ENCODE peak calls at places on chromosomes 11 and 22, in ten cellular contexts. J is hypothalamus; G is effector memory CD4-positive, alpha-beta T cell; A is GM13977; R is GM12892; O is GM03348; S is effector memory CD8-positive, alpha-beta T cell; F is NT2/D1; D is activated CD8-positive, alpha-beta T cell treated with anti-CD3 and anti-CD28 coated beads, Interleukin-2, amount 10 ng/mL, durations not matched to agents 7 days and 5 days; U is LHCN-M2. I is an unnamed sample.

GRCh38 chr11:14445542-14446530 is 53.8 kb downstream of the COPB1 start:
- DNase-seq in J (no peak), G (no peak), A (no peak), R (no peak), O (peak), S (no peak), F (no peak), D (no peak), U (peak), I (no peak)

GRCh38 chr11:6468712-6469495 is 4.8 kb downstream of the TRIM3 start:
- DNase-seq in J (peak), G (no peak), A (peak), R (peak), O (peak), S (no peak), F (peak), D (no peak), U (peak), I (peak)

GRCh38 chr11:43130616-43131015 is 181.2 kb upstream of the API5 start:
- DNase-seq in J (peak), G (no peak), A (no peak), R (no peak), O (no peak), S (no peak), F (peak), D (no peak), U (no peak), I (peak)

GRCh38 chr22:22210375-22210774 is 34.2 kb upstream of the VPREB1 start:
- DNase-seq in J (no peak), G (no peak), A (peak), R (no peak), O (peak), S (no peak), F (no peak), D (peak), U (peak), I (no peak)

GRCh38 chr11:128407962-128408361 is 179.4 kb downstream of the ETS1 start:
- DNase-seq in J (no peak), G (no peak), A (no peak), R (no peak), O (peak), S (no peak), F (no peak), D (no peak), U (no peak), I (no peak)

GRCh38 chr11:57680552-57680874 is 12.6 kb downstream of the ZDHHC5 start:
- DNase-seq in J (no peak), G (no peak), A (no peak), R (no peak), O (peak), S (no peak), F (no peak), D (no peak), U (peak), I (no peak)

GRCh38 chr22:44045171-44045570 is 21.1 kb downstream of the PARVB start:
- DNase-seq in J (no peak), G (no peak), A (no peak), R (no peak), O (no peak), S (no peak), F (no peak), D (no peak), U (peak), I (no peak)

GRCh38 chr22:32723632-32724031 is 77.9 kb upstream of the TIMP3 start:
- DNase-seq in J (no peak), G (no peak), A (peak), R (peak), O (peak), S (no peak), F (no peak), D (peak), U (peak), I (peak)

GRCh38 chr22:45671051-45671782 is 417 bp upstream of the ATXN10 start:
- DNase-seq in J (peak), G (no peak), A (no peak), R (no peak), O (no peak), S (no peak), F (peak), D (no peak), U (no peak), I (no peak)

GRCh38 chr11:112163875-112164521 is at the start of gene IL18:
- DNase-seq in J (no peak), G (no peak), A (no peak), R (no peak), O (no peak), S (no peak), F (peak), D (no peak), U (no peak), I (no peak)

GRCh38 chr11:19739872-19740271 is 27.2 kb downstream of the NAV2 start:
- DNase-seq in J (peak), G (no peak), A (no peak), R (no peak), O (no peak), S (no peak), F (peak), D (no peak), U (no peak), I (peak)

GRCh38 chr22:42964994-42965699 is 49.8 kb downstream of the PACSIN2 start:
- DNase-seq in J (no peak), G (no peak), A (peak), R (no peak), O (no peak), S (no peak), F (no peak), D (peak), U (no peak), I (no peak)

GRCh38 chr22:27139935-27140493 is 482.6 kb downstream of the MIAT start:
- DNase-seq in J (no peak), G (no peak), A (no peak), R (no peak), O (peak), S (no peak), F (no peak), D (no peak), U (peak), I (no peak)

GRCh38 chr11:14974021-14974698 is 2.0 kb upstream of the CALCA start:
- DNase-seq in J (no peak), G (no peak), A (no peak), R (no peak), O (peak), S (no peak), F (no peak), D (no peak), U (no peak), I (peak)